ENCODE peak calls at places on chromosomes 2 and 18, in nine cellular contexts. One of them, this sample, is unnamed.

GRCh38 chr18:24212939-24213338 is 74.1 kb downstream of the CABYR start:
- DNase-seq in stimulated activated CD8-positive, alpha-beta memory T cell treated with anti-CD3 and anti-CD28 coated beads, Interleukin-15, amount 100 ng/mL, for 24 hours: no peak
- DNase-seq in heart right ventricle: no peak
- DNase-seq in lower lobe of right lung: no peak
- DNase-seq in activated naive CD4-positive, alpha-beta T cell: no peak
- DNase-seq in HT-29: no peak
- DNase-seq in cardiac muscle cell: peak; percentile 63
- DNase-seq in NCI-H69: no peak
- DNase-seq in effector CD4-positive, alpha-beta T cell: no peak
- DNase-seq in this sample: no peak

GRCh38 chr2:189791338-189792042 is 7.2 kb downstream of the PMS1 start:
- DNase-seq in cardiac muscle cell: no peak
- DNase-seq in stimulated activated CD8-positive, alpha-beta memory T cell treated with anti-CD3 and anti-CD28 coated beads, Interleukin-15, amount 100 ng/mL, for 24 hours: no peak
- DNase-seq in effector CD4-positive, alpha-beta T cell: no peak
- DNase-seq in NCI-H69: no peak
- DNase-seq in HT-29: no peak
- DNase-seq in lower lobe of right lung: no peak
- DNase-seq in heart right ventricle: no peak
- DNase-seq in activated naive CD4-positive, alpha-beta T cell: no peak
- DNase-seq in this sample: no peak

GRCh38 chr2:172098650-172099471 is 3.8 kb downstream of the DLX2 start:
- DNase-seq in activated naive CD4-positive, alpha-beta T cell: no peak
- DNase-seq in lower lobe of right lung: no peak
- DNase-seq in NCI-H69: peak; percentile 61
- DNase-seq in heart right ventricle: no peak
- DNase-seq in effector CD4-positive, alpha-beta T cell: no peak
- DNase-seq in cardiac muscle cell: peak; percentile 57
- DNase-seq in HT-29: peak; percentile 60
- DNase-seq in stimulated activated CD8-positive, alpha-beta memory T cell treated with anti-CD3 and anti-CD28 coated beads, Interleukin-15, amount 100 ng/mL, for 24 hours: no peak
- DNase-seq in this sample: no peak

GRCh38 chr18:44723973-44724778 is 43.5 kb downstream of the SETBP1 start:
- DNase-seq in NCI-H69: no peak
- DNase-seq in HT-29: no peak
- DNase-seq in heart right ventricle: no peak
- DNase-seq in lower lobe of right lung: no peak
- DNase-seq in cardiac muscle cell: peak; percentile 35
- DNase-seq in activated naive CD4-positive, alpha-beta T cell: no peak
- DNase-seq in effector CD4-positive, alpha-beta T cell: no peak
- DNase-seq in stimulated activated CD8-positive, alpha-beta memory T cell treated with anti-CD3 and anti-CD28 coated beads, Interleukin-15, amount 100 ng/mL, for 24 hours: no peak
- DNase-seq in this sample: no peak

GRCh38 chr2:239118675-239119211 is 270.9 kb downstream of the TWIST2 start:
- DNase-seq in cardiac muscle cell: no peak
- DNase-seq in activated naive CD4-positive, alpha-beta T cell: no peak
- DNase-seq in lower lobe of right lung: no peak
- DNase-seq in heart right ventricle: peak; percentile 6
- DNase-seq in NCI-H69: no peak
- DNase-seq in HT-29: no peak
- DNase-seq in effector CD4-positive, alpha-beta T cell: no peak
- DNase-seq in stimulated activated CD8-positive, alpha-beta memory T cell treated with anti-CD3 and anti-CD28 coated beads, Interleukin-15, amount 100 ng/mL, for 24 hours: no peak
- DNase-seq in this sample: no peak

GRCh38 chr2:161373939-161374338 is 42.2 kb upstream of the TBR1 start:
- DNase-seq in lower lobe of right lung: no peak
- DNase-seq in stimulated activated CD8-positive, alpha-beta memory T cell treated with anti-CD3 and anti-CD28 coated beads, Interleukin-15, amount 100 ng/mL, for 24 hours: no peak
- DNase-seq in cardiac muscle cell: peak; percentile 17
- DNase-seq in NCI-H69: no peak
- DNase-seq in heart right ventricle: no peak
- DNase-seq in activated naive CD4-positive, alpha-beta T cell: no peak
- DNase-seq in HT-29: peak; percentile 23
- DNase-seq in effector CD4-positive, alpha-beta T cell: no peak
- DNase-seq in this sample: no peak

GRCh38 chr18:28015671-28016070 is 161.3 kb downstream of the CDH2 start:
- DNase-seq in cardiac muscle cell: no peak
- DNase-seq in heart right ventricle: no peak
- DNase-seq in HT-29: no peak
- DNase-seq in stimulated activated CD8-positive, alpha-beta memory T cell treated with anti-CD3 and anti-CD28 coated beads, Interleukin-15, amount 100 ng/mL, for 24 hours: no peak
- DNase-seq in activated naive CD4-positive, alpha-beta T cell: no peak
- DNase-seq in effector CD4-positive, alpha-beta T cell: no peak
- DNase-seq in NCI-H69: peak; percentile 39
- DNase-seq in lower lobe of right lung: no peak
- DNase-seq in this sample: no peak

GRCh38 chr2:11411768-11412448 is 54.1 kb downstream of the E2F6 start:
- DNase-seq in HT-29: peak; percentile 80
- DNase-seq in stimulated activated CD8-positive, alpha-beta memory T cell treated with anti-CD3 and anti-CD28 coated beads, Interleukin-15, amount 100 ng/mL, for 24 hours: no peak
- DNase-seq in heart right ventricle: no peak
- DNase-seq in cardiac muscle cell: peak; percentile 73
- DNase-seq in activated naive CD4-positive, alpha-beta T cell: no peak
- DNase-seq in effector CD4-positive, alpha-beta T cell: no peak
- DNase-seq in NCI-H69: peak; percentile 44
- DNase-seq in lower lobe of right lung: no peak
- DNase-seq in this sample: no peak

GRCh38 chr2:197211881-197212342 is 98.7 kb downstream of the ANKRD44 start:
- DNase-seq in activated naive CD4-positive, alpha-beta T cell: no peak
- DNase-seq in HT-29: no peak
- DNase-seq in NCI-H69: no peak
- DNase-seq in stimulated activated CD8-positive, alpha-beta memory T cell treated with anti-CD3 and anti-CD28 coated beads, Interleukin-15, amount 100 ng/mL, for 24 hours: no peak
- DNase-seq in heart right ventricle: no peak
- DNase-seq in effector CD4-positive, alpha-beta T cell: peak; percentile 28
- DNase-seq in lower lobe of right lung: no peak
- DNase-seq in cardiac muscle cell: no peak
- DNase-seq in this sample: no peak

GRCh38 chr2:126657146-126657635 is 1.2 kb downstream of the GYPC start:
- DNase-seq in HT-29: no peak
- DNase-seq in NCI-H69: no peak
- DNase-seq in stimulated activated CD8-positive, alpha-beta memory T cell treated with anti-CD3 and anti-CD28 coated beads, Interleukin-15, amount 100 ng/mL, for 24 hours: no peak
- DNase-seq in activated naive CD4-positive, alpha-beta T cell: peak; percentile 10
- DNase-seq in heart right ventricle: peak; percentile 60
- DNase-seq in cardiac muscle cell: peak; percentile 96
- DNase-seq in effector CD4-positive, alpha-beta T cell: peak; percentile 46
- DNase-seq in lower lobe of right lung: peak; percentile 63
- DNase-seq in this sample: peak; percentile 79

GRCh38 chr18:46738491-46738890 is 18.4 kb downstream of the ST8SIA5 start:
- DNase-seq in stimulated activated CD8-positive, alpha-beta memory T cell treated with anti-CD3 and anti-CD28 coated beads, Interleukin-15, amount 100 ng/mL, for 24 hours: no peak
- DNase-seq in heart right ventricle: no peak
- DNase-seq in HT-29: no peak
- DNase-seq in NCI-H69: no peak
- DNase-seq in lower lobe of right lung: no peak
- DNase-seq in activated naive CD4-positive, alpha-beta T cell: no peak
- DNase-seq in effector CD4-positive, alpha-beta T cell: no peak
- DNase-seq in cardiac muscle cell: no peak
- DNase-seq in this sample: no peak

GRCh38 chr18:25737710-25738251 is 352.6 kb downstream of the SS18 start:
- DNase-seq in effector CD4-positive, alpha-beta T cell: no peak
- DNase-seq in cardiac muscle cell: peak; percentile 77
- DNase-seq in HT-29: no peak
- DNase-seq in stimulated activated CD8-positive, alpha-beta memory T cell treated with anti-CD3 and anti-CD28 coated beads, Interleukin-15, amount 100 ng/mL, for 24 hours: no peak
- DNase-seq in activated naive CD4-positive, alpha-beta T cell: no peak
- DNase-seq in lower lobe of right lung: no peak
- DNase-seq in heart right ventricle: no peak
- DNase-seq in NCI-H69: no peak
- DNase-seq in this sample: no peak

GRCh38 chr2:106269591-106270291 is 75.6 kb upstream of the UXS1 start:
- DNase-seq in cardiac muscle cell: peak; percentile 12
- DNase-seq in activated naive CD4-positive, alpha-beta T cell: peak; percentile 16
- DNase-seq in lower lobe of right lung: peak; percentile 88
- DNase-seq in heart right ventricle: peak; percentile 52
- DNase-seq in HT-29: peak; percentile 42
- DNase-seq in NCI-H69: peak; percentile 81
- DNase-seq in stimulated activated CD8-positive, alpha-beta memory T cell treated with anti-CD3 and anti-CD28 coated beads, Interleukin-15, amount 100 ng/mL, for 24 hours: no peak
- DNase-seq in effector CD4-positive, alpha-beta T cell: no peak
- DNase-seq in this sample: peak; percentile 76

GRCh38 chr18:23877371-23877770 is 137.2 kb upstream of the TTC39C start:
- DNase-seq in HT-29: no peak
- DNase-seq in NCI-H69: no peak
- DNase-seq in stimulated activated CD8-positive, alpha-beta memory T cell treated with anti-CD3 and anti-CD28 coated beads, Interleukin-15, amount 100 ng/mL, for 24 hours: no peak
- DNase-seq in heart right ventricle: no peak
- DNase-seq in lower lobe of right lung: no peak
- DNase-seq in cardiac muscle cell: no peak
- DNase-seq in activated naive CD4-positive, alpha-beta T cell: no peak
- DNase-seq in effector CD4-positive, alpha-beta T cell: no peak
- DNase-seq in this sample: no peak

GRCh38 chr2:81304154-81304830 is 999.7 kb upstream of the LRRTM1 start:
- DNase-seq in cardiac muscle cell: no peak
- DNase-seq in heart right ventricle: no peak
- DNase-seq in NCI-H69: no peak
- DNase-seq in effector CD4-positive, alpha-beta T cell: no peak
- DNase-seq in lower lobe of right lung: no peak
- DNase-seq in stimulated activated CD8-positive, alpha-beta memory T cell treated with anti-CD3 and anti-CD28 coated beads, Interleukin-15, amount 100 ng/mL, for 24 hours: no peak
- DNase-seq in HT-29: peak; percentile 88
- DNase-seq in activated naive CD4-positive, alpha-beta T cell: no peak
- DNase-seq in this sample: no peak

This sample was measured in Right ventricle myocardium superior.